ENCODE peak calls at places on chromosomes 3 and 15, in eight cellular contexts. D, E, B, R, Q, C, L and U are unnamed samples.

GRCh38 chr3:72031581-72031980 is 246.6 kb upstream of the PROK2 start:
- DNase-seq in D (no peak), E (no peak), B (peak), R (no peak), Q (peak), C (no peak), L (no peak), U (no peak)

GRCh38 chr3:58474348-58474911 is 17.5 kb upstream of the KCTD6 start:
- DNase-seq in D (no peak), E (no peak), B (no peak), R (no peak), Q (no peak), C (no peak), L (no peak), U (no peak)

GRCh38 chr15:70376929-70377691 is 279.4 kb upstream of the TLE3 start:
- DNase-seq in D (no peak), E (peak), B (peak), R (no peak), Q (peak), C (peak), L (peak), U (no peak)

GRCh38 chr3:5791558-5791957 is 604.1 kb downstream of the EDEM1 start:
- DNase-seq in D (no peak), E (no peak), B (no peak), R (no peak), Q (no peak), C (no peak), L (no peak), U (no peak)

GRCh38 chr15:25058080-25058785 is 103.4 kb downstream of the SNRPN start:
- DNase-seq in D (no peak), E (peak), B (no peak), R (no peak), Q (no peak), C (no peak), L (peak), U (no peak)

GRCh38 chr15:85324202-85324601 is 56.2 kb upstream of the AKAP13 start:
- DNase-seq in D (no peak), E (no peak), B (no peak), R (no peak), Q (no peak), C (no peak), L (no peak), U (no peak)

GRCh38 chr3:69770976-69771634 is 31.8 kb downstream of the MITF start:
- DNase-seq in D (no peak), E (no peak), B (no peak), R (no peak), Q (no peak), C (no peak), L (no peak), U (no peak)

GRCh38 chr3:34995771-34996430 is 643.4 kb upstream of the ARPP21 start:
- DNase-seq in D (no peak), E (no peak), B (no peak), R (no peak), Q (no peak), C (no peak), L (no peak), U (no peak)

GRCh38 chr3:122988507-122988906 is 39.1 kb downstream of the SEMA5B start:
- DNase-seq in D (no peak), E (no peak), B (peak), R (no peak), Q (no peak), C (no peak), L (no peak), U (no peak)

GRCh38 chr15:81411969-81412633 is 38.1 kb upstream of the TMC3 start:
- DNase-seq in D (no peak), E (no peak), B (no peak), R (no peak), Q (no peak), C (no peak), L (no peak), U (no peak)

GRCh38 chr3:80993241-80993945 is 768.1 kb downstream of the GBE1 start:
- DNase-seq in D (no peak), E (no peak), B (no peak), R (no peak), Q (no peak), C (no peak), L (no peak), U (no peak)

GRCh38 chr15:36817776-36818175 is 238.3 kb downstream of the CDIN1 start:
- DNase-seq in D (no peak), E (no peak), B (no peak), R (no peak), Q (no peak), C (no peak), L (no peak), U (no peak)

GRCh38 chr15:87954783-87955182 is 301.8 kb downstream of the NTRK3 start:
- DNase-seq in D (no peak), E (no peak), B (no peak), R (no peak), Q (no peak), C (no peak), L (no peak), U (no peak)
- TF ChIP-seq CTCF in D (no peak), E (no peak), B (no peak), R (no peak), Q (no peak), C (no peak), L (no peak), U (no peak)

GRCh38 chr3:66163222-66163621 is 57.6 kb upstream of the SLC25A26 start:
- DNase-seq in D (no peak), E (no peak), B (no peak), R (no peak), Q (no peak), C (no peak), L (no peak), U (no peak)
- TF ChIP-seq CTCF in D (no peak), E (no peak), B (no peak), R (no peak), Q (no peak), C (no peak), L (no peak), U (no peak)

DNA sequence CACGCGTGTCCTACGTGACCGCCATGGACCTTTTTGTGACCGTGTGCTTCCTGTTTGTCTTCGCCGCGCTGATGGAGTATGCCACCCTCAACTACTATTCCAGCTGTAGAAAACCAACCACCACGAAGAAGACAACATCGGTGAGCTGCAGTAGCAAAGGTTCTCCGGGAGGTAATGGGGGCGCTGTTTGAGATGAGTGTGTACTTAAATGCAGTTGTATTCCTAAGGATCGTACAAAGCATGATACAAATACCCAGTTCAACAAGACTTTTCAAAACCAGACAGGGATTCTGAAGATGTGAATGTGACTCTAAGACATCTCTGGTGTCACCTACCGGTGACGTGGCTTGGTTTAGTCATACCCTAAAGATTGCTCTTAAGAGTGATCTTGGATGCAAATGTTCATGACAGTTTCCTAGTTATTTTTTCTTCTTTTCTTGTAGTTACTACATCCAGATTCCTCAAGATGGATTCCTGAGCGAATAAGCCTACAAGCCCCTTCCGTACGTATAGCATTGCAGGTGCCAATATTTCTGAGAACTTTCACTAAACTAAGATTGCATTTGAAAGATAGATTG is 556.6 kb downstream of the GABRG3 start:
- DNase-seq in D (no peak), E (no peak), B (no peak), R (no peak), Q (no peak), C (no peak), L (no peak), U (no peak)
- TF ChIP-seq CTCF in D (no peak), E (no peak), B (no peak), R (no peak), Q (no peak), C (no peak), L (no peak), U (no peak)

DNA sequence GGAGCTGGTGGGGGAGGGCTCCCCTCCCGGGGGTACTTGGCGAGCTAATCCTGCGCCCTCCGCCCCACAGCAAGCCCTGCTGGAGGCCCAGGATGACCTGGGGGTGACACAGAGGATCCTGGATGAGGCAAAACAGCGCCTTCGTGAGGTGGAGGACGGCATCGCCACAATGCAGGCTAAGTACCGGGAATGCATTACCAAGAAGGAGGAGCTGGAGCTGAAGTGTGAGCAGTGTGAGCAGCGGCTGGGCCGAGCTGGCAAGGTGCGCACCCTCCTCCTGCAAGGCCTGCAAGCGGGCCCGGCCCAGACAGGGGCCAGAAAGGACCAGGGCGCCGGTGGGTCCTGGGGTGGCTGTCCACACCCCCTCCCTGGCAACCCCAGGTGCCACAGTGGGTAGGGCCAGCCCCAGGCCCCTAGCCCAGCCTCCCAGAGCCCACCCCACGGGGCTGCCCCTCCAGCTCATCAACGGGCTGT is 56.5 kb downstream of the SEMA3G start:
- DNase-seq in D (no peak), E (no peak), B (no peak), R (no peak), Q (no peak), C (no peak), L (no peak), U (no peak)
- TF ChIP-seq CTCF in D (no peak), E (no peak), B (no peak), R (peak), Q (no peak), C (no peak), L (no peak), U (no peak)

DNA sequence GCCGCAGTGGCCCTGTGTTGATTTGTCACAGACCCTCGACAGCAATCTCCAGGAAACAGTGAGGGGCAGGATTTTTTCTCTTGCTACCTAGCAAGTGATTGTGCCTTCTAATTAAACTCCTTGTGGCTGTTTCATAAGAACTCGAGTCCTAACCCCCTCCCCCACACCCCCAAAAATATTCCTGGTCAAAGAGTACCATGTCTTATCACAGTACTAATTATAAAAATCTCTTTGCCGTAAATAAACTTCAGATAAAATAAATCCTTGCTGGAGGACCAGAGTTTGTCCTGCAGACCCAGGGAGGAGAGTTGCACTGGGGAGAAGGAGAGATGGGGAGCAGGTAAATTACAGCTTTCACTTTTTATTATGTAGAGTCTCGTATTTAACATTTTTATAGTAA is 64.3 kb downstream of the FAM174B start:
- DNase-seq in D (no peak), E (no peak), B (no peak), R (no peak), Q (no peak), C (no peak), L (peak), U (no peak)
- TF ChIP-seq CTCF in D (no peak), E (no peak), B (no peak), R (no peak), Q (no peak), C (no peak), L (no peak), U (no peak)

DNA sequence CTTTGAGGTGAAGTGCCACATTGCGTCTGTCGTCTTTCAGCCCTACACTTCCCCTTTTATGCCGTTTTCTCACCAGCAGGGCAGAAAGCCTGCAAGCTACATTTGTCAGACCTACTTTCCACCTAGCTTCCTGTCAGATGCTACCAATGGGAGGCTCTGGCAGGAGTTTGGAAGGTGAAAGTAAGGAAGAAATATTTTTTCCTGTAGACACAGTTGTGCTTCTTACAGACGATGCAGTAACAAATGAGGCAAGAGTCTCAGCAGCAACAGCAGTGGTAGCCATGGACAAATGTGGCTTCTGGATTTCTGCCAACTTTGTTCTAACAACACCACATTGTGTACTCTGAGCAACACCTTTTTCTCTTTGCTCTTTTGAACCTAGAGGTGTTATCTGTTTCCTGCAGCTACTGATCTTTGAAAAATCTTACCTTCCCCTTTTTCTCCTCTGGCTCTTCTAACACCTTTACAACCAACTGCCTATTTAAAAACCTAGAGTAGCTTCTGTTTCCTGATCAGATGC is 70.6 kb upstream of the STT3B start:
- DNase-seq in D (peak), E (no peak), B (no peak), R (peak), Q (no peak), C (no peak), L (no peak), U (no peak)
- TF ChIP-seq CTCF in D (peak), E (no peak), B (no peak), R (no peak), Q (peak), C (no peak), L (no peak), U (no peak)

GRCh38 chr3:183538475-183538874 is 17.0 kb downstream of the KLHL6 start:
- DNase-seq in D (no peak), E (no peak), B (no peak), R (no peak), Q (no peak), C (no peak), L (no peak), U (no peak)
- TF ChIP-seq CTCF in D (no peak), E (no peak), B (no peak), R (no peak), Q (no peak), C (no peak), L (no peak), U (no peak)

GRCh38 chr15:69271217-69271616 is 27.5 kb upstream of the PAQR5 start:
- DNase-seq in D (no peak), E (no peak), B (no peak), R (no peak), Q (no peak), C (no peak), L (no peak), U (no peak)

GRCh38 chr15:69265347-69265955 is 33.3 kb upstream of the PAQR5 start:
- DNase-seq in D (no peak), E (no peak), B (no peak), R (no peak), Q (no peak), C (no peak), L (no peak), U (no peak)
- TF ChIP-seq CTCF in D (peak), E (peak), B (peak), R (peak), Q (no peak), C (no peak), L (peak), U (peak)